ENCODE peak calls at places on chromosome 15, in five cellular contexts. One of them, this sample, is unnamed.
A peak's percentile ranks its signal among the peaks of the same experiment; 100 is the strongest.

GRCh38 chr15:89364341-89364740 is 29.7 kb upstream of the POLG start:
- DNase-seq in A549: no peak
- DNase-seq in HepG2: no peak
- DNase-seq in K562: no peak
- DNase-seq in IMR-90: no peak
- DNase-seq in this sample: no peak

GRCh38 chr15:76336254-76337046 is at the start of gene ISL2:
- DNase-seq in IMR-90: peak; percentile 96
- DNase-seq in K562: peak; percentile 97
- DNase-seq in A549: peak; percentile 100
- DNase-seq in HepG2: peak; percentile 95
- DNase-seq in this sample: peak; percentile 90

GRCh38 chr15:52960283-52960682 is 170.1 kb upstream of the ONECUT1 start:
- DNase-seq in K562: no peak
- DNase-seq in HepG2: no peak
- DNase-seq in A549: no peak
- DNase-seq in IMR-90: no peak
- DNase-seq in this sample: no peak

GRCh38 chr15:101027920-101028319 is 108.8 kb downstream of the LRRK1 start:
- DNase-seq in A549: no peak
- DNase-seq in IMR-90: no peak
- DNase-seq in K562: no peak
- DNase-seq in HepG2: no peak
- DNase-seq in this sample: no peak

GRCh38 chr15:51425517-51426033 is 84.1 kb downstream of the GLDN start:
- DNase-seq in A549: no peak
- DNase-seq in K562: no peak
- DNase-seq in IMR-90: no peak
- DNase-seq in HepG2: no peak
- DNase-seq in this sample: no peak

GRCh38 chr15:101795455-101795854 is 7.9 kb upstream of the OR4F6 start:
- DNase-seq in HepG2: no peak
- DNase-seq in A549: no peak
- DNase-seq in IMR-90: peak; percentile 93
- DNase-seq in K562: no peak
- DNase-seq in this sample: no peak

GRCh38 chr15:81327526-81327925 is 3.6 kb upstream of the STARD5 start:
- DNase-seq in A549: no peak
- DNase-seq in HepG2: no peak
- DNase-seq in IMR-90: peak; percentile 91
- DNase-seq in K562: no peak
- DNase-seq in this sample: no peak

GRCh38 chr15:69679623-69680228 is 227.1 kb downstream of the RPLP1 start:
- DNase-seq in IMR-90: no peak
- DNase-seq in A549: no peak
- DNase-seq in K562: no peak
- DNase-seq in HepG2: no peak
- DNase-seq in this sample: no peak

GRCh38 chr15:40392986-40393948 is 10.7 kb downstream of the KNSTRN start:
- DNase-seq in IMR-90: peak; percentile 65
- DNase-seq in A549: no peak
- DNase-seq in HepG2: no peak
- DNase-seq in K562: no peak
- DNase-seq in this sample: no peak

GRCh38 chr15:74013374-74013893 is 18.9 kb downstream of the PML start:
- DNase-seq in A549: no peak
- DNase-seq in IMR-90: no peak
- DNase-seq in K562: no peak
- DNase-seq in HepG2: no peak
- DNase-seq in this sample: no peak

GRCh38 chr15:55795031-55795430 is 52.1 kb upstream of the PRTG start:
- DNase-seq in IMR-90: no peak
- DNase-seq in HepG2: no peak
- DNase-seq in A549: no peak
- DNase-seq in K562: no peak
- DNase-seq in this sample: no peak

GRCh38 chr15:90001062-90001682 is at the start of gene ZNF710:
- DNase-seq in A549: peak; percentile 77
- DNase-seq in IMR-90: peak; percentile 66
- DNase-seq in HepG2: no peak
- DNase-seq in K562: peak; percentile 85
- DNase-seq in this sample: peak; percentile 69

GRCh38 chr15:77608774-77609173 is 23.9 kb downstream of the LINGO1 start:
- DNase-seq in IMR-90: no peak
- DNase-seq in HepG2: no peak
- DNase-seq in A549: no peak
- DNase-seq in K562: peak; percentile 57
- DNase-seq in this sample: no peak

GRCh38 chr15:20356444-20357138 is 185.0 kb downstream of the GOLGA6L6 start:
- DNase-seq in IMR-90: no peak
- DNase-seq in HepG2: peak; percentile 45
- DNase-seq in K562: peak; percentile 88
- DNase-seq in A549: peak; percentile 80
- DNase-seq in this sample: peak; percentile 49

GRCh38 chr15:85976986-85977385 is 102.7 kb upstream of the AGBL1 start:
- DNase-seq in HepG2: no peak
- DNase-seq in K562: no peak
- DNase-seq in IMR-90: no peak
- DNase-seq in A549: no peak
- DNase-seq in this sample: no peak

GRCh38 chr15:63469190-63469589 is 35.2 kb upstream of the USP3 start:
- DNase-seq in A549: no peak
- DNase-seq in IMR-90: no peak
- DNase-seq in HepG2: no peak
- DNase-seq in K562: no peak
- DNase-seq in this sample: no peak

GRCh38 chr15:48566669-48567068 is 78.8 kb downstream of the FBN1 start:
- DNase-seq in K562: no peak
- DNase-seq in A549: no peak
- DNase-seq in IMR-90: peak; percentile 65
- DNase-seq in HepG2: no peak
- DNase-seq in this sample: no peak

GRCh38 chr15:94792166-94792565 is 560.8 kb downstream of the MCTP2 start:
- DNase-seq in HepG2: no peak
- DNase-seq in IMR-90: peak; percentile 79
- DNase-seq in K562: no peak
- DNase-seq in A549: no peak
- DNase-seq in this sample: no peak

GRCh38 chr15:51424780-51425179 is 83.3 kb downstream of the GLDN start:
- DNase-seq in IMR-90: no peak
- DNase-seq in K562: no peak
- DNase-seq in HepG2: no peak
- DNase-seq in A549: no peak
- DNase-seq in this sample: no peak

GRCh38 chr15:76061700-76062099 is 1.9 kb downstream of the TMEM266 start:
- DNase-seq in IMR-90: no peak
- DNase-seq in A549: no peak
- DNase-seq in K562: no peak
- DNase-seq in HepG2: no peak
- DNase-seq in this sample: no peak

GRCh38 chr15:80820092-80820491 is 40.9 kb downstream of the CEMIP start:
- DNase-seq in A549: no peak
- DNase-seq in K562: no peak
- DNase-seq in IMR-90: no peak
- DNase-seq in HepG2: no peak
- DNase-seq in this sample: no peak

GRCh38 chr15:87707076-87707475 is 549.5 kb downstream of the NTRK3 start:
- DNase-seq in HepG2: no peak
- DNase-seq in IMR-90: no peak
- DNase-seq in K562: no peak
- DNase-seq in A549: no peak
- DNase-seq in this sample: no peak

GRCh38 chr15:48782911-48783310 is 28.0 kb downstream of the CEP152 start:
- DNase-seq in K562: no peak
- DNase-seq in HepG2: no peak
- DNase-seq in A549: no peak
- DNase-seq in IMR-90: no peak
- DNase-seq in this sample: no peak

DNA sequence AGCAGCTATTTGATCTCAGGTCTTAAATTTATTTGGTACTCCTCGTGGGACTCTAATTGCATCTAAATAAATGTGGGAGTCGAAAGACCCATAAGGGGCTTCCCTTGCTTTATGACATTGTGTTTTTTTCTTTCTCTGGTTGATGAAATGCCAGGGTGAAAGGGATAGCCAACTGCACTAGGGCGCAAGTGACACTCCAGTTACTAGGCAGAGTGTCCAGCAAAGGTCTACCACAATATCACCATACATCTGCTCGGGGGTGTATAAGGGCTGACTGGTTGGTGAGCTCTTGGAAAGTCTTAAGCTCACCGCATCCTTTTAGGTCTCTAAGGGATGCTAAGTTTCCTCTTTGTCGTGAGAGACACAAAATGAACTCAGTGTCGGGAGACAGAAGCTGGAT is 54.0 kb downstream of the PGBD4 start:
- DNase-seq in HepG2: no peak
- DNase-seq in K562: no peak
- DNase-seq in A549: no peak
- DNase-seq in IMR-90: no peak
- DNase-seq in this sample: no peak
- TF ChIP-seq BHLHE40 in HepG2: no peak
- TF ChIP-seq BHLHE40 in K562: no peak
- TF ChIP-seq BHLHE40 in A549: no peak
- TF ChIP-seq BHLHE40 in IMR-90: no peak
- TF ChIP-seq BHLHE40 in this sample: no peak

DNA sequence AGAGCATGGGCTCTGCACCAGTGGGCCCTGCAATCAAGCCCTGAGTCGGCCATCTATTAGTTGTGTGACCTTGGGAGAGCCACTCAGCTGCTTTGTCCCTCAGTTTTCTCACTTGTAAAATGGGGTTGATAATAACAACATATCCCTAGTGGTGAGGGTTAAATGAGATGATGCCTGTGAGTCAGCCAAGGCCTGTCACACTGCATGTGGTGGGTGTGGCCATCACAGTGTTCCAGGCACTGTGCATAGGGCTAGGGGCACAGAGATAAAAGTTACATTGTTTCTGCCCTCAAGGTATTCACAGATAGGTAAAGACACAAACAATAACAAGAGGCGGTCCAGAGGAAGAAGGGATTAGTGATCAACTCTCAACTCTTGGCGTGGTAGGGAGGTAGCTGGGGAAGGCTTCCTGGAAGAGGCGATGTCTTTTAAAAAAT is 19.5 kb downstream of the SMAD6 start:
- DNase-seq in IMR-90: peak; percentile 30
- DNase-seq in A549: no peak
- DNase-seq in K562: peak; percentile 62
- DNase-seq in HepG2: no peak
- DNase-seq in this sample: no peak
- TF ChIP-seq BHLHE40 in IMR-90: no peak
- TF ChIP-seq BHLHE40 in A549: no peak
- TF ChIP-seq BHLHE40 in K562: no peak
- TF ChIP-seq BHLHE40 in HepG2: no peak
- TF ChIP-seq BHLHE40 in this sample: no peak

GRCh38 chr15:58440181-58440910 is 8.6 kb downstream of the LIPC start:
- DNase-seq in A549: peak; percentile 89
- DNase-seq in IMR-90: peak; percentile 46
- DNase-seq in K562: no peak
- DNase-seq in HepG2: peak; percentile 71
- DNase-seq in this sample: no peak
- TF ChIP-seq BHLHE40 in A549: no peak
- TF ChIP-seq BHLHE40 in IMR-90: no peak
- TF ChIP-seq BHLHE40 in K562: no peak
- TF ChIP-seq BHLHE40 in HepG2: no peak
- TF ChIP-seq BHLHE40 in this sample: no peak

GRCh38 chr15:25236861-25237155 is 202.0 kb downstream of the UBE3A start:
- DNase-seq in IMR-90: no peak
- DNase-seq in K562: no peak
- DNase-seq in HepG2: no peak
- DNase-seq in A549: no peak
- DNase-seq in this sample: no peak
- TF ChIP-seq BHLHE40 in IMR-90: no peak
- TF ChIP-seq BHLHE40 in K562: no peak
- TF ChIP-seq BHLHE40 in HepG2: no peak
- TF ChIP-seq BHLHE40 in A549: no peak
- TF ChIP-seq BHLHE40 in this sample: no peak

GRCh38 chr15:39173426-39173825 is 407.5 kb upstream of the THBS1 start:
- DNase-seq in K562: no peak
- DNase-seq in A549: no peak
- DNase-seq in HepG2: no peak
- DNase-seq in IMR-90: no peak
- DNase-seq in this sample: no peak

GRCh38 chr15:39174332-39174731 is 406.5 kb upstream of the THBS1 start:
- DNase-seq in K562: no peak
- DNase-seq in IMR-90: no peak
- DNase-seq in A549: no peak
- DNase-seq in HepG2: no peak
- DNase-seq in this sample: no peak

GRCh38 chr15:39172380-39173281 is 408.2 kb upstream of the THBS1 start:
- DNase-seq in HepG2: peak; percentile 67
- DNase-seq in IMR-90: peak; percentile 79
- DNase-seq in K562: no peak
- DNase-seq in A549: no peak
- DNase-seq in this sample: no peak

GRCh38 chr15:39167114-39168058 is 413.5 kb upstream of the THBS1 start:
- DNase-seq in A549: no peak
- DNase-seq in HepG2: peak; percentile 48
- DNase-seq in IMR-90: no peak
- DNase-seq in K562: no peak
- DNase-seq in this sample: no peak

DNA sequence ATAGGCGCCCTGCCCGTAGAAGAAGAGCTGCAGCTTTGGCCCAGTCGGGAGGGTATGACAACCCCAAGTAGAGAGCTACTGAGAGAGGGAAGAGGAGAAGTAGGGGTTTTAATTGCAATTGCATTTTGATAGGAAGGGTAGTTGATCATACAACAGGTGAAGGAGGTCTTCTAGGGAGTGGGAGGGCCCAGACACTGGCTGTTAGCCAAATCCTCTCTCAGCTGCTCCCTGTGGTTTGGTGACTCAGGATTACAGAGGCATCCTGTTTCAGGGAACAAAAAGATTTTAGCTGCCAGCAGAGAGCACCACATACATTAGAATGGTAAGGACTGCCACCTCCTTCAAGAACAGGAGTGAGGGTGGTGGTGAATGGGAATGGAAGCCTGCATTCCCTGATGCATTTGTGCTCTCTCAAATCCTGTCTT is 408.9 kb upstream of the THBS1 start:
- DNase-seq in IMR-90: peak; percentile 99
- DNase-seq in K562: peak; percentile 17
- DNase-seq in HepG2: peak; percentile 85
- DNase-seq in A549: peak; percentile 74
- DNase-seq in this sample: peak; percentile 40
- TF ChIP-seq BHLHE40 in IMR-90: no peak
- TF ChIP-seq BHLHE40 in K562: no peak
- TF ChIP-seq BHLHE40 in HepG2: no peak
- TF ChIP-seq BHLHE40 in A549: no peak
- TF ChIP-seq BHLHE40 in this sample: no peak

GRCh38 chr15:66748320-66748779 is 46.3 kb downstream of the SMAD6 start:
- DNase-seq in HepG2: no peak
- DNase-seq in IMR-90: peak; percentile 85
- DNase-seq in K562: no peak
- DNase-seq in A549: no peak
- DNase-seq in this sample: no peak
- TF ChIP-seq BHLHE40 in HepG2: no peak
- TF ChIP-seq BHLHE40 in IMR-90: no peak
- TF ChIP-seq BHLHE40 in K562: no peak
- TF ChIP-seq BHLHE40 in A549: no peak
- TF ChIP-seq BHLHE40 in this sample: no peak